ENCODE peak calls at places on chromosomes 3 and 15, in nine cellular contexts. Z is EH; K is activated naive CD4-positive, alpha-beta T cell; X is GM19239; V is activated CD8-positive, alpha-beta memory T cell treated with anti-CD3 and anti-CD28 coated beads for 24 hours; B is AG09309; R is mucosa of gallbladder; P is Ammon's horn; F is GM13977. C is an unnamed sample.

GRCh38 chr3:52249683-52250082 is 4.1 kb downstream of the PPM1M start:
- DNase-seq in K (no peak), X (no peak), Z (no peak), V (peak), B (no peak), F (peak), P (no peak), R (no peak), C (no peak)

GRCh38 chr3:129061888-129062834 is 1.6 kb downstream of the GP9 start:
- DNase-seq in K (no peak), V (no peak), Z (no peak), P (no peak), R (no peak), B (no peak), F (no peak), X (no peak), C (no peak)

GRCh38 chr3:8660781-8661180 is 16.2 kb upstream of the SSUH2 start:
- DNase-seq in V (no peak), F (no peak), Z (peak), B (no peak), R (no peak), X (no peak), P (no peak), K (no peak), C (no peak)

GRCh38 chr15:48632651-48633050 is 12.9 kb downstream of the FBN1 start:
- DNase-seq in X (no peak), F (no peak), B (no peak), K (no peak), P (no peak), V (no peak), Z (peak), R (no peak), C (no peak)

GRCh38 chr3:51977449-51978142 is 2.7 kb downstream of the ABHD14A start:
- DNase-seq in V (no peak), P (no peak), B (no peak), R (no peak), Z (no peak), K (no peak), F (no peak), X (no peak), C (no peak)

GRCh38 chr3:197482001-197482400 is 73.8 kb downstream of the BDH1 start:
- DNase-seq in B (no peak), K (no peak), P (no peak), Z (peak), V (no peak), X (no peak), F (no peak), R (no peak), C (no peak)

GRCh38 chr3:126465928-126466564 is 9.6 kb downstream of the ZXDC start:
- DNase-seq in V (no peak), P (peak), Z (no peak), K (no peak), X (no peak), B (no peak), R (no peak), F (no peak), C (no peak)

GRCh38 chr15:70492240-70493177 is 270.8 kb downstream of the UACA start:
- DNase-seq in X (no peak), B (peak), F (peak), Z (peak), V (peak), P (peak), K (no peak), R (peak), C (no peak)

GRCh38 chr15:98715401-98715800 is 67.1 kb downstream of the IGF1R start:
- DNase-seq in K (no peak), B (peak), P (no peak), Z (no peak), X (no peak), F (no peak), R (no peak), V (no peak), C (no peak)

GRCh38 chr3:87461443-87461842 is 185.1 kb upstream of the POU1F1 start:
- DNase-seq in P (no peak), K (no peak), V (no peak), R (no peak), Z (no peak), B (no peak), X (no peak), F (no peak), C (no peak)

GRCh38 chr15:89018235-89018634 is 70.0 kb upstream of the ABHD2 start:
- DNase-seq in X (no peak), Z (peak), F (no peak), K (no peak), B (no peak), V (no peak), P (peak), R (peak), C (peak)

GRCh38 chr3:32137870-32138269 is 31.4 kb downstream of the GPD1L start:
- DNase-seq in R (no peak), V (no peak), K (no peak), P (no peak), Z (no peak), X (no peak), F (no peak), B (no peak), C (no peak)

GRCh38 chr3:52831500-52832301 is 1.2 kb upstream of the ITIH4 start:
- DNase-seq in B (peak), F (no peak), P (peak), Z (peak), X (no peak), V (no peak), K (no peak), R (peak), C (no peak)

GRCh38 chr15:88401269-88401971 is 65.8 kb downstream of the MRPL46 start:
- DNase-seq in F (no peak), X (no peak), P (peak), B (no peak), R (no peak), V (no peak), Z (no peak), K (no peak), C (no peak)

GRCh38 chr3:133167340-133168024 is 129.3 kb downstream of the TMEM108 start:
- DNase-seq in B (no peak), K (no peak), V (no peak), Z (no peak), R (no peak), X (no peak), F (no peak), P (no peak), C (no peak)

GRCh38 chr3:155390361-155390760 is 96.9 kb upstream of the STRIT1 start:
- DNase-seq in Z (no peak), X (no peak), K (no peak), V (no peak), B (no peak), P (no peak), R (no peak), F (no peak), C (no peak)

GRCh38 chr3:29283739-29284138 is 2.9 kb downstream of the RBMS3 start:
- DNase-seq in P (no peak), V (no peak), Z (peak), R (no peak), K (no peak), X (no peak), F (no peak), B (no peak), C (no peak)

GRCh38 chr3:50630394-50630793 is 13.4 kb downstream of the MAPKAPK3 start:
- DNase-seq in R (no peak), Z (no peak), B (no peak), V (no peak), P (no peak), F (no peak), X (no peak), K (no peak), C (no peak)

GRCh38 chr15:77797270-77797669 is 164.6 kb upstream of the LINGO1 start:
- DNase-seq in V (no peak), P (no peak), B (no peak), K (no peak), R (no peak), Z (no peak), F (no peak), X (no peak), C (no peak)

C was measured in nephron progenitor cell.